ENCODE peak calls at places on chromosomes 3 and 15, in six cellular contexts. P is thoracic aorta, F is IMR-90, V is AG04450, Z is sigmoid colon, S is fibroblast of lung. X is an unnamed sample. For H3K9me3, the result is how much of the 10 kb centered on the place peaks cover.

GRCh38 chr3:13088020-13089006 is 15.1 kb upstream of the IQSEC1 start:
- DNase-seq in F (no peak), S (no peak), V (no peak), Z (no peak), P (no peak), X (no peak)

GRCh38 chr15:82081904-82082810 is 36.3 kb upstream of the MEX3B start:
- DNase-seq in P (no peak), F (peak), S (peak), Z (no peak), V (peak), X (no peak)

GRCh38 chr3:134054881-134055280 is 25.2 kb upstream of the SLCO2A1 start:
- DNase-seq in S (no peak), F (no peak), P (no peak), Z (no peak), V (no peak), X (no peak)

GRCh38 chr3:100005670-100006393 is 108.5 kb downstream of the FILIP1L start:
- DNase-seq in F (peak), V (no peak), Z (no peak), P (no peak), S (no peak), X (no peak)

GRCh38 chr3:33057320-33058298 is 39.3 kb downstream of the GLB1 start:
- DNase-seq in P (no peak), S (peak), Z (no peak), V (no peak), F (no peak), X (no peak)

GRCh38 chr3:87084868-87085267 is 93.9 kb upstream of the VGLL3 start:
- DNase-seq in Z (no peak), S (peak), F (peak), V (no peak), P (no peak), X (no peak)

GRCh38 chr3:43256714-43257461 is 29.5 kb upstream of the SNRK start:
- DNase-seq in P (no peak), F (no peak), Z (no peak), V (no peak), S (no peak), X (no peak)

GRCh38 chr3:186671051-186671450 is 5.2 kb downstream of the HRG start:
- DNase-seq in V (no peak), F (no peak), S (no peak), Z (no peak), P (no peak), X (no peak)

GRCh38 chr3:138908815-138909214 is 38.1 kb downstream of the FOXL2 start:
- DNase-seq in S (no peak), V (no peak), Z (peak), P (no peak), F (no peak), X (no peak)

GRCh38 chr3:177758131-177758530 is 560.8 kb upstream of the TBL1XR1 start:
- DNase-seq in Z (no peak), F (peak), P (no peak), V (no peak), S (no peak), X (no peak)

GRCh38 chr3:177764377-177764912 is 567.2 kb upstream of the TBL1XR1 start:
- DNase-seq in V (no peak), F (peak), S (peak), P (no peak), Z (no peak), X (no peak)

GRCh38 chr3:177760803-177761202 is 563.5 kb upstream of the TBL1XR1 start:
- DNase-seq in Z (no peak), S (peak), P (no peak), V (no peak), F (peak), X (no peak)
- H3K9me3 ChIP-seq in Z (under half), S (under half), P (under half), V (under half), F (under half), X (under half)

GRCh38 chr3:112871735-112872134 is 25.1 kb upstream of the CD200R1L start:
- DNase-seq in V (no peak), F (no peak), P (no peak), Z (no peak), S (no peak), X (no peak)
- H3K9me3 ChIP-seq in V (under half), F (under half), P (under half), Z (under half), S (under half), X (under half)

GRCh38 chr15:84914351-84914750 is 29.9 kb downstream of the SLC28A1 start:
- DNase-seq in Z (no peak), F (no peak), V (no peak), P (no peak), S (no peak), X (no peak)
- H3K9me3 ChIP-seq in Z (under half), F (under half), V (under half), P (under half), S (under half), X (under half)

GRCh38 chr3:136184703-136185102 is 11.4 kb downstream of the MSL2 start:
- DNase-seq in Z (no peak), P (no peak), S (no peak), F (no peak), V (no peak), X (no peak)

GRCh38 chr3:136187868-136188267 is 8.3 kb downstream of the MSL2 start:
- DNase-seq in V (no peak), Z (no peak), S (no peak), P (no peak), F (no peak), X (no peak)

GRCh38 chr3:136189043-136189442 is 7.1 kb downstream of the MSL2 start:
- DNase-seq in S (no peak), F (no peak), V (no peak), Z (no peak), P (no peak), X (no peak)

GRCh38 chr3:136186850-136187249 is 9.3 kb downstream of the MSL2 start:
- DNase-seq in S (peak), P (no peak), V (no peak), F (peak), Z (no peak), X (no peak)

DNA sequence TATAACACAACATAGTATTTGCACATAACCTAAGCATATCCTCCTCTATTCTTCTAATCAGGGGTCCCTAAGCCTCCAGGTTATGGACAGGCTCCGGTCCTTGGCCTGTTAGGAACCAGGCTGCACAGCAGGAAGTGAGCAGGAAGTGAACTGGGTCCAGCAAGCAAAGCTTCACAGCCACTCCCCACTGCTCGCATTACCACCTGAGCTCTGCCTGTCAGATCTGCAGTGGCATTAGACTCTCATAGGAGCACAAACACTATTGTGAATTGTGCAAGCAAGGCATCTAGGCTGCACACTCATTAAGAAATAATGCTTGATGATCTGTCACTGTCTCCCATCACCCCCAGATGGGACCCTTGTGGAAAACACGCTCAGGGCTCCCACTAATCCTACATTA is 9.8 kb downstream of the MSL2 start:
- DNase-seq in V (no peak), Z (no peak), P (no peak), S (no peak), F (no peak), X (no peak)
- H3K9me3 ChIP-seq in V (under half), Z (under half), P (under half), S (under half), F (under half), X (under half)

X was measured in T-helper 17 cell.